ENCODE peak calls at places on chromosomes 3 and 15, in six cellular contexts. L is heart left ventricle, D is keratinocyte, H is tibial nerve, E is HFF-Myc, W is transverse colon. P is an unnamed sample.

GRCh38 chr3:177973241-177973840 is 562.9 kb upstream of the KCNMB2 start:
- DNase-seq in L (no peak), D (no peak), H (no peak), E (no peak), W (no peak), P (peak; percentile 75)

GRCh38 chr3:197466586-197467399 is 89.0 kb downstream of the BDH1 start:
- DNase-seq in L (no peak), D (no peak), H (no peak), E (peak; percentile 83), W (no peak), P (peak; percentile 70)

GRCh38 chr15:89138999-89139612 is 50.9 kb downstream of the ABHD2 start:
- DNase-seq in L (no peak), D (no peak), H (no peak), E (no peak), W (no peak), P (no peak)

GRCh38 chr15:98873441-98874218 is 134.0 kb downstream of the PGPEP1L start:
- DNase-seq in L (no peak), D (peak; percentile 87), H (no peak), E (no peak), W (no peak), P (peak; percentile 89)

GRCh38 chr3:178393833-178394232 is 142.4 kb upstream of the KCNMB2 start:
- DNase-seq in L (no peak), D (peak; percentile 2), H (no peak), E (no peak), W (no peak), P (peak; percentile 87)

GRCh38 chr3:190339130-190339529 is 16.9 kb upstream of the CLDN1 start:
- DNase-seq in L (no peak), D (no peak), H (no peak), E (no peak), W (no peak), P (peak; percentile 53)

GRCh38 chr3:59388555-59389280 is 338.9 kb upstream of the CFAP20DC start:
- DNase-seq in L (no peak), D (peak; percentile 4), H (no peak), E (no peak), W (no peak), P (no peak)

GRCh38 chr15:68581725-68582124 is 2.9 kb downstream of the CORO2B start:
- DNase-seq in L (no peak), D (no peak), H (no peak), E (no peak), W (no peak), P (no peak)

GRCh38 chr15:65937476-65937875 is 68.2 kb downstream of the RAB11A start:
- DNase-seq in L (no peak), D (no peak), H (no peak), E (no peak), W (no peak), P (no peak)

GRCh38 chr3:142691527-142691926 is 32.3 kb upstream of the TRPC1 start:
- DNase-seq in L (no peak), D (no peak), H (no peak), E (no peak), W (no peak), P (no peak)

GRCh38 chr3:132341746-132342145 is 24.5 kb downstream of the ACP3 start:
- DNase-seq in L (no peak), D (no peak), H (no peak), E (no peak), W (no peak), P (no peak)

GRCh38 chr15:39588531-39589192 is 7.8 kb downstream of the THBS1 start:
- DNase-seq in L (no peak), D (peak; percentile 41), H (no peak), E (no peak), W (no peak), P (no peak)

GRCh38 chr15:75314552-75315290 is 21.1 kb upstream of the COMMD4 start:
- DNase-seq in L (no peak), D (no peak), H (no peak), E (no peak), W (no peak), P (no peak)

GRCh38 chr15:75307778-75308390 is 25.2 kb downstream of the GOLGA6D start:
- DNase-seq in L (no peak), D (peak; percentile 17), H (no peak), E (peak; percentile 12), W (peak; percentile 77), P (peak; percentile 47)

GRCh38 chr15:75306188-75306587 is 23.6 kb downstream of the GOLGA6D start:
- DNase-seq in L (no peak), D (no peak), H (no peak), E (no peak), W (no peak), P (no peak)

GRCh38 chr15:75313116-75313845 is 22.6 kb upstream of the COMMD4 start:
- DNase-seq in L (no peak), D (no peak), H (no peak), E (no peak), W (no peak), P (no peak)

DNA sequence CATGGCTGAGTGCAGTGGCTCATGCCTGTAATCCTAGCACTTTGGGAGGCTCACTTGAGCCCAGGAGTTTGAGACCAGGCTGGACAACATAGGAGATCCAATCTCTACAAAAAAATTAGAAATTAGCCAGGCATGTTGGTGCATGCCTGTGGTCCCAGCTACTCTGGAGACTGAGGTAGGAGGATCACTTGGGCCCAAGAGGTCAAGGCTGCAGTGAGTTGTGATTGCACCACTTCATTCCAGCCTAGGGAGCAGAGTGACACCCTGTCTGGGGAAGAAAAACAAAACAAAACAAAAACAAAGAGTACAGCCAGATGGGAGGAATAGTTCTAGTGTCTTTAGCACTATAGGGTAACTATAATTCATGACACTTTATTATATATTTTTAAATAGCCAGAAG is 26.2 kb upstream of the COMMD4 start:
- DNase-seq in L (no peak), D (no peak), H (no peak), E (no peak), W (no peak), P (peak; percentile 74)
- TF ChIP-seq CTCF in L (no peak), D (no peak), H (no peak), E (no peak), W (no peak), P (no peak)

GRCh38 chr15:101463265-101463664 is 26.2 kb downstream of the PCSK6 start:
- DNase-seq in L (no peak), D (no peak), H (no peak), E (no peak), W (peak; percentile 78), P (no peak)
- H3K4me3 ChIP-seq in L (no peak overlapping the region), D (no peak overlapping the region), H (no peak overlapping the region), E (no peak overlapping the region), W (no peak overlapping the region), P (no peak overlapping the region)

GRCh38 chr3:113040231-113040630 is 49.4 kb downstream of the GTPBP8 start:
- DNase-seq in L (no peak), D (no peak), H (no peak), E (no peak), W (no peak), P (no peak)

GRCh38 chr3:113039546-113039945 is 48.8 kb downstream of the GTPBP8 start:
- DNase-seq in L (no peak), D (no peak), H (no peak), E (no peak), W (no peak), P (no peak)

GRCh38 chr3:113034011-113034410 is 43.2 kb downstream of the GTPBP8 start:
- DNase-seq in L (no peak), D (no peak), H (no peak), E (no peak), W (no peak), P (peak; percentile 9)

GRCh38 chr3:113038326-113038725 is 47.5 kb downstream of the GTPBP8 start:
- DNase-seq in L (no peak), D (no peak), H (no peak), E (no peak), W (no peak), P (peak; percentile 7)

DNA sequence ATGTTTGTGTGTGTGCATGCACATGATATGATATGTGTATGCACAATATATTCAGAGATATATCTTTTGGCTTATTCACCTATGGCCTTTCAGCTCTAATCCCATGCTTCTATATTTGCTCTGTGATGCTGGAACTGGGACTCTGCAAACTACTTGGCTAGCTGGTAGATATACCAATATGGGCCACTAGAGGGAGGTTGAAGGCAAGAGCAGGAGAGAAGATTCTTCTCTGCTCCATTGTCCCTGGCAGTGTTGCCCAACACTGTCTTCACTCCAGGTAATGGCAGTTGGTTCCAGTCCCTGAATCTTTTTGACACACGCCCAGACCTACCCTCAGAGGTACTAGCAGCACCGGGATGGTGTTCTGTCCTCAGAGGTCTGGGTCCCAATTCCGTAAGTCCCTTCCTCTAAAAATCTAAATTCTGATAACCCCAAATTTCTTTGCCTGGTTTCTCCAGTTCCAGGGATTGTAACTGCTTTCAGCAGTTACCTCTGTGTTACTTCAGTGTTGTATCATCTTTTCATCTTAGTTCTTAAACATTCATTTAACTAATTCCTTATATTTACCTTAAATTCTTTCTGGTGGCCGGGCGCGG is 44.7 kb downstream of the GTPBP8 start:
- DNase-seq in L (no peak), D (peak; percentile 32), H (peak; percentile 77), E (no peak), W (peak; percentile 11), P (peak; percentile 75)
- TF ChIP-seq CTCF in L (peak; percentile 66), D (peak; percentile 79), H (peak; percentile 63), E (peak; percentile 90), W (peak; percentile 71), P (peak; percentile 91)

GRCh38 chr3:65596511-65597224 is 442.1 kb downstream of the MAGI1 start:
- DNase-seq in L (no peak), D (no peak), H (no peak), E (no peak), W (no peak), P (no peak)
- H3K4me3 ChIP-seq in L (no peak overlapping the region), D (no peak overlapping the region), H (peak overlapping the region; percentile 34), E (peak overlapping the region; percentile 43), W (peak overlapping the region; percentile 28), P (peak overlapping the region; percentile 20)

GRCh38 chr15:72474912-72475601 is 927 bp downstream of the ARIH1 start:
- DNase-seq in L (peak; percentile 85), D (no peak), H (peak; percentile 64), E (no peak), W (peak; percentile 85), P (peak; percentile 87)

GRCh38 chr15:72473670-72474465 is at the start of gene ARIH1:
- DNase-seq in L (peak; percentile 99), D (peak; percentile 67), H (peak; percentile 95), E (peak; percentile 76), W (peak; percentile 98), P (peak; percentile 97)

GRCh38 chr15:72474466-72474911 is 359 bp downstream of the ARIH1 start:
- DNase-seq in L (peak; percentile 73), D (no peak), H (no peak), E (no peak), W (no peak), P (no peak)

GRCh38 chr15:72475674-72476073 is 1.5 kb downstream of the ARIH1 start:
- DNase-seq in L (no peak), D (no peak), H (no peak), E (no peak), W (no peak), P (no peak)

DNA sequence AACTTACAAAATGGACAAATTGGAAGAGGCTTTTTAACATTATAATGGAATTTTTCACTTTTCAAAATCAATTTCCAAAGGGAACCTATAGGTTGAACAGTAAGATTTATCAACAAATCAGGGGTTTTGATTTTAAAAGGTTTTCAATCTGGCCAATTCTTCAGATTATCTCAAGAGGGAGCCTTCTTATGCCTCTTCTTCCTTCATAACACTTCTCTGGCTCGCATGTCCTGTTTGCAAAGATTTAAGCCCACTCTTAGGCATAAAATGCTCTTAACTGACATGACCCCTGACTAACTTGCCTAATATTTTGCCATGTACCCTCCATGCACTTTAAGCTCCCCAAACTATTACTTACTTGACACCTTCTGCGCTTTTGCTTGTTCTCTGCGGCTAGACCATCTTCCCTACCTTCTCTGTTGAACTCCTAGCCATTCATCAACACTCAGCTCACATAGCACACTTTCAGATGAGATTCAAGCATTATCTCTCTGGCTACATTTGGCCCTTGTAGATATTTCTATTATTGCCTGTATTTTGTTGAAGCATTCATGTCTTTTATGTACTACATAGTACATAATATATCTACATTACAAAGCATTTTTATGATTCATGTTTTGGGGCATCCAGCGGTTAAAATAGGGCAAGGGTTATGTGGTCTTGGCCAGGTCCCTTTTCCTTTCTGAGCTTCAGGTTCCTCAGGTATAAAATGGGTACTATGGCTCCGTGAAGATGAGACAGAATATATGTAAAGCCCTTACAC is 1.0 kb upstream of the ARIH1 start:
- DNase-seq in L (no peak), D (no peak), H (peak; percentile 5), E (no peak), W (no peak), P (peak; percentile 69)
- TF ChIP-seq CTCF in L (no peak), D (no peak), H (peak; percentile 17), E (peak; percentile 5), W (peak; percentile 13), P (peak; percentile 52)